ENCODE peak calls at places on chromosome 20, in four cellular contexts. One of them, this sample, is unnamed.

GRCh38 chr20:2822073-2822472 is 5.9 kb downstream of the TMEM239 start:
- DNase-seq in GM12878: no peak
- DNase-seq in endothelial cell of umbilical vein: no peak
- DNase-seq in GM06990: no peak
- DNase-seq in this sample: no peak

GRCh38 chr20:43982016-43982415 is 67.4 kb downstream of the TOX2 start:
- DNase-seq in endothelial cell of umbilical vein: no peak
- DNase-seq in GM06990: no peak
- DNase-seq in GM12878: no peak
- DNase-seq in this sample: no peak

GRCh38 chr20:61937146-61937962 is 128.3 kb downstream of the TAF4 start:
- DNase-seq in GM06990: no peak
- DNase-seq in GM12878: no peak
- DNase-seq in endothelial cell of umbilical vein: no peak
- DNase-seq in this sample: no peak

GRCh38 chr20:6921717-6922386 is 154.4 kb downstream of the BMP2 start:
- DNase-seq in endothelial cell of umbilical vein: no peak
- DNase-seq in GM12878: no peak
- DNase-seq in GM06990: no peak
- DNase-seq in this sample: no peak

GRCh38 chr20:57425150-57426013 is 34.2 kb downstream of the RBM38 start:
- DNase-seq in endothelial cell of umbilical vein: no peak
- DNase-seq in GM12878: no peak
- DNase-seq in GM06990: no peak
- DNase-seq in this sample: no peak

GRCh38 chr20:5400164-5400762 is 83.5 kb upstream of the PROKR2 start:
- DNase-seq in endothelial cell of umbilical vein: peak; percentile 15
- DNase-seq in GM12878: no peak
- DNase-seq in GM06990: no peak
- DNase-seq in this sample: no peak

GRCh38 chr20:58017237-58017969 is 211.1 kb downstream of the ANKRD60 start:
- DNase-seq in endothelial cell of umbilical vein: no peak
- DNase-seq in GM12878: no peak
- DNase-seq in GM06990: no peak
- DNase-seq in this sample: no peak

GRCh38 chr20:54099894-54100293 is 29.5 kb upstream of the BCAS1 start:
- DNase-seq in endothelial cell of umbilical vein: no peak
- DNase-seq in GM12878: no peak
- DNase-seq in GM06990: no peak
- DNase-seq in this sample: no peak

GRCh38 chr20:38113401-38114325 is 51.4 kb downstream of the TGM2 start:
- DNase-seq in GM12878: no peak
- DNase-seq in endothelial cell of umbilical vein: no peak
- DNase-seq in GM06990: no peak
- DNase-seq in this sample: no peak

GRCh38 chr20:4320284-4320683 is 304.9 kb upstream of the RNF24 start:
- DNase-seq in GM12878: no peak
- DNase-seq in endothelial cell of umbilical vein: no peak
- DNase-seq in GM06990: no peak
- DNase-seq in this sample: no peak

GRCh38 chr20:62010551-62011402 is 54.9 kb downstream of the TAF4 start:
- DNase-seq in endothelial cell of umbilical vein: peak; percentile 59
- DNase-seq in GM06990: no peak
- DNase-seq in GM12878: peak; percentile 7
- DNase-seq in this sample: peak; percentile 87

GRCh38 chr20:63345328-63346100 is 15.6 kb downstream of the CHRNA4 start:
- DNase-seq in GM12878: no peak
- DNase-seq in GM06990: no peak
- DNase-seq in endothelial cell of umbilical vein: no peak
- DNase-seq in this sample: no peak

GRCh38 chr20:50982372-50982771 is 23.8 kb downstream of the MOCS3 start:
- DNase-seq in GM06990: no peak
- DNase-seq in endothelial cell of umbilical vein: no peak
- DNase-seq in GM12878: no peak
- DNase-seq in this sample: no peak

GRCh38 chr20:56249244-56249955 is 868 bp downstream of the MC3R start:
- DNase-seq in GM06990: peak; percentile 31
- DNase-seq in GM12878: no peak
- DNase-seq in endothelial cell of umbilical vein: no peak
- DNase-seq in this sample: peak; percentile 10

GRCh38 chr20:11246251-11246775 is 572.5 kb upstream of the JAG1 start:
- DNase-seq in GM12878: no peak
- DNase-seq in endothelial cell of umbilical vein: peak; percentile 51
- DNase-seq in GM06990: no peak
- DNase-seq in this sample: no peak

GRCh38 chr20:25042531-25043498 is 15.1 kb downstream of the ACSS1 start:
- DNase-seq in endothelial cell of umbilical vein: no peak
- DNase-seq in GM12878: peak; percentile 61
- DNase-seq in GM06990: peak; percentile 76
- DNase-seq in this sample: peak; percentile 81

GRCh38 chr20:10429443-10429981 is 4.5 kb downstream of the MKKS start:
- DNase-seq in endothelial cell of umbilical vein: no peak
- DNase-seq in GM12878: no peak
- DNase-seq in GM06990: no peak
- DNase-seq in this sample: no peak

GRCh38 chr20:53643031-53643832 is 49.6 kb upstream of the ZNF217 start:
- DNase-seq in GM06990: peak; percentile 67
- DNase-seq in GM12878: peak; percentile 92
- DNase-seq in endothelial cell of umbilical vein: peak; percentile 91
- DNase-seq in this sample: peak; percentile 76

GRCh38 chr20:41275181-41275793 is 42.2 kb downstream of the ZHX3 start:
- DNase-seq in GM06990: no peak
- DNase-seq in GM12878: no peak
- DNase-seq in endothelial cell of umbilical vein: peak; percentile 15
- DNase-seq in this sample: no peak

GRCh38 chr20:13231031-13231752 is 10.1 kb downstream of the ISM1 start:
- DNase-seq in GM12878: no peak
- DNase-seq in endothelial cell of umbilical vein: no peak
- DNase-seq in GM06990: no peak
- DNase-seq in this sample: no peak

GRCh38 chr20:617934-618690 is 8.0 kb upstream of the TCF15 start:
- DNase-seq in GM12878: no peak
- DNase-seq in GM06990: no peak
- DNase-seq in endothelial cell of umbilical vein: no peak
- DNase-seq in this sample: no peak

GRCh38 chr20:57251344-57251743 is 15.1 kb downstream of the BMP7 start:
- DNase-seq in GM12878: no peak
- DNase-seq in GM06990: no peak
- DNase-seq in endothelial cell of umbilical vein: no peak
- DNase-seq in this sample: no peak

GRCh38 chr20:58546312-58546711 is 31.1 kb upstream of the APCDD1L start:
- DNase-seq in GM12878: no peak
- DNase-seq in GM06990: no peak
- DNase-seq in endothelial cell of umbilical vein: no peak
- DNase-seq in this sample: no peak

GRCh38 chr20:34004227-34004626 is 10.5 kb downstream of the RALY start:
- DNase-seq in GM12878: no peak
- DNase-seq in GM06990: no peak
- DNase-seq in endothelial cell of umbilical vein: no peak
- DNase-seq in this sample: no peak

GRCh38 chr20:47326718-47327137 is 29.8 kb downstream of the ZMYND8 start:
- DNase-seq in endothelial cell of umbilical vein: peak; percentile 52
- DNase-seq in GM06990: no peak
- DNase-seq in GM12878: no peak
- DNase-seq in this sample: no peak

GRCh38 chr20:53753880-53754459 is 160.3 kb upstream of the ZNF217 start:
- DNase-seq in GM06990: no peak
- DNase-seq in GM12878: no peak
- DNase-seq in endothelial cell of umbilical vein: no peak
- DNase-seq in this sample: no peak

GRCh38 chr20:354298-354977 is 7.5 kb downstream of the NRSN2 start:
- DNase-seq in GM12878: no peak
- DNase-seq in GM06990: peak; percentile 56
- DNase-seq in endothelial cell of umbilical vein: peak; percentile 76
- DNase-seq in this sample: peak; percentile 91

GRCh38 chr20:1711266-1711665 is 53.7 kb upstream of the SIRPG start:
- DNase-seq in endothelial cell of umbilical vein: no peak
- DNase-seq in GM06990: no peak
- DNase-seq in GM12878: no peak
- DNase-seq in this sample: no peak

GRCh38 chr20:54132612-54133433 is 41.0 kb downstream of the CYP24A1 start:
- DNase-seq in endothelial cell of umbilical vein: no peak
- DNase-seq in GM12878: no peak
- DNase-seq in GM06990: no peak
- DNase-seq in this sample: no peak

GRCh38 chr20:32018269-32019155 is 8.3 kb downstream of the CCM2L start:
- DNase-seq in GM06990: no peak
- DNase-seq in GM12878: no peak
- DNase-seq in endothelial cell of umbilical vein: peak; percentile 66
- DNase-seq in this sample: peak; percentile 85

GRCh38 chr20:61424628-61425420 is 172.8 kb downstream of the CDH4 start:
- DNase-seq in GM06990: no peak
- DNase-seq in GM12878: no peak
- DNase-seq in endothelial cell of umbilical vein: no peak
- DNase-seq in this sample: no peak

GRCh38 chr20:37392441-37393195 is 46.7 kb downstream of the SRC start:
- DNase-seq in GM12878: no peak
- DNase-seq in endothelial cell of umbilical vein: no peak
- DNase-seq in GM06990: no peak
- DNase-seq in this sample: no peak

GRCh38 chr20:11607047-11607446 is 310.6 kb upstream of the BTBD3 start:
- DNase-seq in GM06990: no peak
- DNase-seq in endothelial cell of umbilical vein: no peak
- DNase-seq in GM12878: no peak
- DNase-seq in this sample: no peak

GRCh38 chr20:32893263-32893877 is 34.6 kb downstream of the EFCAB8 start:
- DNase-seq in GM12878: no peak
- DNase-seq in GM06990: no peak
- DNase-seq in endothelial cell of umbilical vein: no peak
- DNase-seq in this sample: no peak

GRCh38 chr20:10337291-10337690 is 96.7 kb downstream of the MKKS start:
- DNase-seq in GM06990: no peak
- DNase-seq in endothelial cell of umbilical vein: no peak
- DNase-seq in GM12878: no peak
- DNase-seq in this sample: no peak

GRCh38 chr20:1952737-1953530 is 40.9 kb downstream of the PDYN start:
- DNase-seq in GM12878: peak; percentile 15
- DNase-seq in GM06990: no peak
- DNase-seq in endothelial cell of umbilical vein: no peak
- DNase-seq in this sample: peak; percentile 42

GRCh38 chr20:56202493-56203077 is 45.9 kb upstream of the MC3R start:
- DNase-seq in endothelial cell of umbilical vein: no peak
- DNase-seq in GM12878: no peak
- DNase-seq in GM06990: no peak
- DNase-seq in this sample: no peak

GRCh38 chr20:15556869-15557268 is 1016.4 kb downstream of the KIF16B start:
- DNase-seq in endothelial cell of umbilical vein: no peak
- DNase-seq in GM12878: no peak
- DNase-seq in GM06990: no peak
- DNase-seq in this sample: no peak

GRCh38 chr20:17701826-17702225 is 2.1 kb downstream of the BANF2 start:
- DNase-seq in GM12878: no peak
- DNase-seq in GM06990: no peak
- DNase-seq in endothelial cell of umbilical vein: no peak
- DNase-seq in this sample: no peak
- TF ChIP-seq CTCF in GM12878: no peak
- TF ChIP-seq CTCF in GM06990: no peak
- TF ChIP-seq CTCF in endothelial cell of umbilical vein: no peak
- TF ChIP-seq CTCF in this sample: no peak

GRCh38 chr20:49283176-49283702 is 5.4 kb upstream of the ZNFX1 start:
- DNase-seq in endothelial cell of umbilical vein: no peak
- DNase-seq in GM06990: no peak
- DNase-seq in GM12878: no peak
- DNase-seq in this sample: no peak
- TF ChIP-seq CTCF in endothelial cell of umbilical vein: no peak
- TF ChIP-seq CTCF in GM06990: no peak
- TF ChIP-seq CTCF in GM12878: no peak
- TF ChIP-seq CTCF in this sample: no peak

GRCh38 chr20:23058240-23058639 is 8.8 kb upstream of the THBD start:
- DNase-seq in GM12878: no peak
- DNase-seq in GM06990: no peak
- DNase-seq in endothelial cell of umbilical vein: no peak
- DNase-seq in this sample: no peak
- TF ChIP-seq CTCF in GM12878: peak; percentile 26
- TF ChIP-seq CTCF in GM06990: no peak
- TF ChIP-seq CTCF in endothelial cell of umbilical vein: peak; percentile 13
- TF ChIP-seq CTCF in this sample: peak; percentile 20

DNA sequence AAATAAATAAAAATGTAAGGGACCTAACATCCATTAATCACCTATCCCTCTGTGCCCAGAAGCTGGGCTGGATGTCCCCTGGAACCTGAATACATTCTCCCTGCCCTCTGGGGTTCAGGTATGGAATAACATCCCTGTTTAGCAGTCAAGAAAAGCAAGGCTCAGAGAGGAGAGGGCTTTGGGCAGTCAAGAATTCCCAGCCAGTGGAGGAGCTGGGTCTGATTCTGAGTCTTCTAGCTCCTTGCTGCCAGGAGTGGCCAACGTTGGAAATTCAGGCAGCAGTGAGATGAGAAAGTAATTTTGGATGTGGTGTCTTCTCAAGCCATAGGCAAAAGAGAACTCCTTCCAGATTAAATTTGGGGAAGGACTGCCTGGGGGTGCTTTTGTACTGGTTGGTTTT is 42.6 kb upstream of the ZNFX1 start:
- DNase-seq in GM06990: no peak
- DNase-seq in GM12878: no peak
- DNase-seq in endothelial cell of umbilical vein: peak; percentile 37
- DNase-seq in this sample: no peak
- TF ChIP-seq CTCF in GM06990: peak; percentile 7
- TF ChIP-seq CTCF in GM12878: peak; percentile 11
- TF ChIP-seq CTCF in endothelial cell of umbilical vein: peak; percentile 17
- TF ChIP-seq CTCF in this sample: no peak

DNA sequence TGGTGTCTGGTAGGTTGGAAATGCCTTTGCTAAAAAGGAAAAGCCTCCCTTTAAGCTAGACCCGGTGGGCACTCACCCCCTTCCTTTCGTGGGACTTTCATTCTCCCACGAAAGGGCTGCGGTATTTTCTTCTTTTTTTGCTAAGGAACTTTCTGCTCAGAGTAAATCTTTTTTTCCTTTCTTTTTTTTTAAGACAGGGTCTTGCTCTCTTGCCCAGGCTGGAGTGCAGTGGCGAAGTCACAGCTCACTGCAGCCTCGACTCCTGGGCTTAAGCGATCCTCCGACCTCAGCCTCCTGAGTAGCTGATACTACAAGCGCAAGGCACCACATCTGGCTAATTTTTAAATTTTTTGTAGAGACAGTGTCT is 4.0 kb downstream of the TP53TG5 start:
- DNase-seq in endothelial cell of umbilical vein: no peak
- DNase-seq in GM06990: no peak
- DNase-seq in GM12878: no peak
- DNase-seq in this sample: no peak
- TF ChIP-seq CTCF in endothelial cell of umbilical vein: no peak
- TF ChIP-seq CTCF in GM06990: no peak
- TF ChIP-seq CTCF in GM12878: no peak
- TF ChIP-seq CTCF in this sample: peak; percentile 3